ENCODE peak calls at places on chromosomes 13 and 19, in ten cellular contexts. U is left ventricle myocardium inferior, Y is mammary epithelial cell, G is mesenchymal stem cell, O is SK-N-SH, K is tibial artery, W is cardiac muscle cell, M is esophagus squamous epithelium, D is heart left ventricle, S is tibial nerve. B is an unnamed sample. For H3K36me3 and H3K27me3, the result is how much of the 10 kb centered on the place peaks cover.

GRCh38 chr19:47438793-47439220 is 19.5 kb upstream of the MEIS3 start:
- DNase-seq in U (no peak), Y (no peak), G (no peak), O (no peak), K (no peak), W (no peak), M (no peak), D (no peak), S (no peak), B (no peak)

GRCh38 chr19:5057860-5058259 is 88.9 kb downstream of the KDM4B start:
- DNase-seq in U (no peak), Y (peak), G (no peak), O (peak), K (no peak), W (peak), M (no peak), D (no peak), S (no peak), B (peak)

GRCh38 chr13:63481334-63481733 is 2065.7 kb upstream of the PCDH20 start:
- DNase-seq in U (no peak), Y (no peak), G (peak), O (peak), K (no peak), W (no peak), M (no peak), D (no peak), S (no peak), B (no peak)

GRCh38 chr19:4744451-4745170 is 21.0 kb upstream of the DPP9 start:
- DNase-seq in U (no peak), Y (peak), G (peak), O (no peak), K (no peak), W (no peak), M (no peak), D (peak), S (no peak), B (no peak)

GRCh38 chr19:16351133-16351809 is 26.6 kb downstream of the KLF2 start:
- DNase-seq in U (no peak), Y (no peak), G (peak), O (no peak), K (no peak), W (no peak), M (no peak), D (no peak), S (no peak), B (peak)

GRCh38 chr13:99281811-99282263 is 23.7 kb upstream of the GPR18 start:
- DNase-seq in U (peak), Y (no peak), G (no peak), O (no peak), K (peak), W (no peak), M (no peak), D (peak), S (peak), B (no peak)

GRCh38 chr19:6738726-6739389 is 622 bp upstream of the TRIP10 start:
- DNase-seq in U (peak), Y (peak), G (no peak), O (no peak), K (peak), W (peak), M (no peak), D (no peak), S (no peak), B (peak)

GRCh38 chr19:30029721-30030510 is 87.9 kb downstream of the URI1 start:
- DNase-seq in U (no peak), Y (peak), G (no peak), O (no peak), K (no peak), W (no peak), M (no peak), D (no peak), S (no peak), B (no peak)

GRCh38 chr13:41458187-41458938 is 1.0 kb downstream of the RGCC start:
- DNase-seq in U (peak), Y (peak), G (peak), O (peak), K (no peak), W (peak), M (peak), D (peak), S (no peak), B (peak)

GRCh38 chr19:35349614-35350521 is 2.2 kb downstream of the FFAR1 start:
- DNase-seq in U (no peak), Y (no peak), G (no peak), O (no peak), K (peak), W (no peak), M (no peak), D (no peak), S (no peak), B (peak)

GRCh38 chr19:17450264-17451075 is 2.0 kb upstream of the TMEM221 start:
- DNase-seq in U (no peak), Y (peak), G (no peak), O (no peak), K (no peak), W (no peak), M (no peak), D (no peak), S (no peak), B (no peak)

GRCh38 chr13:33188093-33188882 is 97.3 kb downstream of the STARD13 start:
- DNase-seq in U (no peak), Y (no peak), G (peak), O (no peak), K (no peak), W (no peak), M (no peak), D (no peak), S (no peak), B (no peak)

GRCh38 chr19:2594319-2594718 is 108.2 kb downstream of the GNG7 start:
- DNase-seq in U (no peak), Y (no peak), G (no peak), O (no peak), K (no peak), W (no peak), M (no peak), D (no peak), S (no peak), B (no peak)

GRCh38 chr13:113863511-113864302 is at the start of gene GAS6:
- DNase-seq in U (peak), Y (peak), G (peak), O (peak), K (peak), W (peak), M (no peak), D (peak), S (no peak), B (peak)

GRCh38 chr13:83547043-83547442 is 335.2 kb downstream of the SLITRK1 start:
- DNase-seq in U (no peak), Y (no peak), G (no peak), O (no peak), K (no peak), W (no peak), M (no peak), D (no peak), S (no peak), B (peak)

GRCh38 chr13:109917422-109917821 is 131.0 kb upstream of the IRS2 start:
- DNase-seq in U (no peak), Y (no peak), G (no peak), O (no peak), K (no peak), W (no peak), M (no peak), D (no peak), S (no peak), B (no peak)

GRCh38 chr13:79508224-79508961 is 27.4 kb downstream of the NDFIP2 start:
- DNase-seq in U (no peak), Y (no peak), G (no peak), O (no peak), K (no peak), W (no peak), M (no peak), D (no peak), S (no peak), B (no peak)

GRCh38 chr19:3783660-3784584 is 2.3 kb downstream of the MATK start:
- DNase-seq in U (no peak), Y (no peak), G (no peak), O (peak), K (no peak), W (no peak), M (no peak), D (no peak), S (no peak), B (peak)

GRCh38 chr13:63773476-63773875 is 2357.8 kb upstream of the PCDH20 start:
- DNase-seq in U (no peak), Y (no peak), G (no peak), O (no peak), K (no peak), W (no peak), M (no peak), D (no peak), S (no peak), B (no peak)

GRCh38 chr19:5850743-5851293 is 431 bp downstream of the FUT3 start:
- DNase-seq in U (no peak), Y (peak), G (peak), O (peak), K (no peak), W (no peak), M (no peak), D (no peak), S (no peak), B (no peak)

GRCh38 chr13:94162289-94162688 is 317.2 kb downstream of the DCT start:
- DNase-seq in U (peak), Y (no peak), G (no peak), O (no peak), K (no peak), W (no peak), M (no peak), D (no peak), S (no peak), B (no peak)

GRCh38 chr19:14686411-14686810 is 3.4 kb upstream of the ZNF333 start:
- DNase-seq in U (no peak), Y (peak), G (peak), O (no peak), K (no peak), W (peak), M (no peak), D (no peak), S (no peak), B (no peak)

GRCh38 chr13:113776231-113777125 is 17.5 kb downstream of the TMEM255B start:
- DNase-seq in U (no peak), Y (no peak), G (no peak), O (no peak), K (no peak), W (no peak), M (no peak), D (no peak), S (no peak), B (peak)

GRCh38 chr13:76331948-76332712 is 554.1 kb downstream of the KCTD12 start:
- DNase-seq in U (no peak), Y (no peak), G (peak), O (no peak), K (no peak), W (no peak), M (no peak), D (no peak), S (no peak), B (no peak)

DNA sequence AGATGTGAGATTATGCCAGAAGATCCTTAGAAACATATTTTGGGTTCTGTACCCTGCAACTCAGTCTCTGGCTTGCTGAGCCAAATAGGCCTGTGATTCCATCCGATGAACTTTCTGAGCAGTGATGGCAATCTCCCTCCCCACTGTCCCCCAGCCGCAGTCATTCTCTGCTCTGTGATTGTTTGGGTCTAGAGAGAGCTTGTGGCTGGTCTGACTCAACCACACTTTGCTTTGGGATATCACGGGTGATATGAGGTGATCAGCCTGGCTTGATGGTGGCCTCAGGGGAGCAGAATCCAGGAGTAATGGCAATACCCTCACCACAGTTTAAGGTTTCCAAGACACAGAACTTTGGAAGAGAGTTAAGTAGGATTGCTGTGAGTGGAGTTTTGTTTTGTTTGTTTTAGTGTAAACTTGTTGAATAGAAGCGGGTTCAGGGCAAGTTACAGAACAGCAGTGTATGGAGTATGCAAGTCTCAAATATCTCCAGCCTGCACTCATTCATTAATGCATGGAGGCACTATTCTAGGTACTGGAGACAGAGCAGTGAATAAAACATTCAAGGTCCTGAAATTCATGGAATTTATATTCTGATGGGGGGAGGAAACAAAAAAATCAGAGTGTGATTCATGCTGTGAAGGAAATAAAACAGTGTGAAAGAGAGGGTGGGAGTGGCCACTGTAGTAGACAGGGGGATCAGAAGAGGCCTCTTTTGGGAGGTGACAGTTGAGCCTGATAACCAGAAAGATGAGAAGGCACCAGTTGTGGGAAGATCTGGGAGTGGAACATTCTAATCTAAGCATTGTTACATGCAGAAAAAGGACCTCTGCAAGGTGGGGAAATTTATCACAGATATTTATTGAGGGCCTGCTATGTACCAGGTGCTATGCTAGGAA is 5.4 kb downstream of the SAMD4B start:
- DNase-seq in U (no peak), Y (no peak), G (peak), O (no peak), K (no peak), W (no peak), M (no peak), D (no peak), S (no peak), B (no peak)
- H3K36me3 ChIP-seq in U (under half), Y (under half), G (under half), O (under half), K (under half), W (under half), M (under half), D (half or more), S (under half), B (under half)

GRCh38 chr13:40129467-40129866 is 474.0 kb downstream of the COG6 start:
- DNase-seq in U (no peak), Y (no peak), G (no peak), O (no peak), K (no peak), W (no peak), M (no peak), D (no peak), S (no peak), B (no peak)

GRCh38 chr13:40127925-40128324 is 472.5 kb downstream of the COG6 start:
- DNase-seq in U (no peak), Y (no peak), G (no peak), O (no peak), K (no peak), W (no peak), M (no peak), D (no peak), S (no peak), B (no peak)

GRCh38 chr13:40126301-40127085 is 471.0 kb downstream of the COG6 start:
- DNase-seq in U (no peak), Y (no peak), G (no peak), O (no peak), K (no peak), W (no peak), M (no peak), D (no peak), S (no peak), B (no peak)

GRCh38 chr13:40125336-40125735 is 469.9 kb downstream of the COG6 start:
- DNase-seq in U (no peak), Y (no peak), G (no peak), O (no peak), K (no peak), W (no peak), M (no peak), D (no peak), S (no peak), B (no peak)

DNA sequence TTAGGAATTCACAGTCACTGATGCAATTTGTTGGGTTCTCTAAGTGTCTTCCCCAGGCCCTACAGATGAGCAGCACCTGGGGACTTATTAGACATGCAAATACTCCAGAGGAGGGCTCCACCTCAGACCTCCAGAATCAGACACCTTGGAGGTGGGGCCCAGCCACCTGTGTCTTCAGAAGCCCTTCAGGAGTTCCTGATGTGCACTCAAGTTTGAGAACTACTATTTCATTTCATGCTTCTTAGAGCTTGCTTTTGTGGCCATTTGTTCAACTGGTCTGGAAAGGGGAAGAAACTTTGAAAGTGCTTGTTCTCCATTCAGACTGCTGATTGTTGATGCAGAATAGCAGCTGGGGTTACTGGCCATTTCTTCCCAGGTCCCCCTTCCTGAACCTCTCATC is 472.0 kb downstream of the COG6 start:
- DNase-seq in U (no peak), Y (no peak), G (no peak), O (no peak), K (no peak), W (no peak), M (no peak), D (no peak), S (no peak), B (no peak)
- H3K4me3 ChIP-seq in U (no peak), Y (no peak), G (no peak), O (no peak), K (no peak), W (no peak), M (no peak), D (no peak), S (no peak), B (no peak)

GRCh38 chr19:19653597-19654147 is 9.8 kb downstream of the ATP13A1 start:
- DNase-seq in U (no peak), Y (no peak), G (no peak), O (peak), K (no peak), W (no peak), M (no peak), D (no peak), S (no peak), B (peak)

GRCh38 chr19:19655641-19656343 is 7.7 kb downstream of the ATP13A1 start:
- DNase-seq in U (no peak), Y (no peak), G (no peak), O (peak), K (no peak), W (no peak), M (no peak), D (no peak), S (no peak), B (peak)

GRCh38 chr19:19655051-19655594 is 8.4 kb downstream of the ATP13A1 start:
- DNase-seq in U (no peak), Y (no peak), G (no peak), O (peak), K (no peak), W (no peak), M (no peak), D (no peak), S (no peak), B (peak)

GRCh38 chr19:19652482-19653295 is 9.2 kb upstream of the GMIP start:
- DNase-seq in U (no peak), Y (peak), G (no peak), O (peak), K (no peak), W (no peak), M (no peak), D (no peak), S (no peak), B (peak)

DNA sequence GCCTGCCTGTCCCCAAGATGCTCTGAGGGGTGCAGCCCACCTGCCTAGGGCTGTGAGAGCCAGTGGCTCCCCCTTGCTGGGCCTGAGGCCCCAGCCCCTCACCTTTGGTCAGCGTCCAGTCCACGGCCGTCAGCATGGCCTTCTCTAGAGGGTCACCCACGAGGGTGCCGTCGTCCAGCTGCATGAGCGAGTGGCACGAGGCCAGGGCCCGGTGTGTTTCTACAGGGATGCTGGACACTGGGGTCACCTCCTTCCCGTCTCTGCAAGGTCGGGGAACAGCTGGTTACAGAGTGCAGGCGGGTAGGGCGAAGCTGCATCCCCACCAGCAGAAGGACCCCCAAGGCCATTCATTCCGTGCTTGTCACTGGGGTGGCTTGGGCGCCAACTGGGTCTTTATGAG is 9.0 kb downstream of the ATP13A1 start:
- DNase-seq in U (no peak), Y (no peak), G (no peak), O (no peak), K (no peak), W (no peak), M (no peak), D (no peak), S (no peak), B (no peak)
- H3K27me3 ChIP-seq in U (under half), Y (under half), G (under half), O (under half), K (under half), W (under half), M (under half), D (under half), S (under half), B (under half)

DNA sequence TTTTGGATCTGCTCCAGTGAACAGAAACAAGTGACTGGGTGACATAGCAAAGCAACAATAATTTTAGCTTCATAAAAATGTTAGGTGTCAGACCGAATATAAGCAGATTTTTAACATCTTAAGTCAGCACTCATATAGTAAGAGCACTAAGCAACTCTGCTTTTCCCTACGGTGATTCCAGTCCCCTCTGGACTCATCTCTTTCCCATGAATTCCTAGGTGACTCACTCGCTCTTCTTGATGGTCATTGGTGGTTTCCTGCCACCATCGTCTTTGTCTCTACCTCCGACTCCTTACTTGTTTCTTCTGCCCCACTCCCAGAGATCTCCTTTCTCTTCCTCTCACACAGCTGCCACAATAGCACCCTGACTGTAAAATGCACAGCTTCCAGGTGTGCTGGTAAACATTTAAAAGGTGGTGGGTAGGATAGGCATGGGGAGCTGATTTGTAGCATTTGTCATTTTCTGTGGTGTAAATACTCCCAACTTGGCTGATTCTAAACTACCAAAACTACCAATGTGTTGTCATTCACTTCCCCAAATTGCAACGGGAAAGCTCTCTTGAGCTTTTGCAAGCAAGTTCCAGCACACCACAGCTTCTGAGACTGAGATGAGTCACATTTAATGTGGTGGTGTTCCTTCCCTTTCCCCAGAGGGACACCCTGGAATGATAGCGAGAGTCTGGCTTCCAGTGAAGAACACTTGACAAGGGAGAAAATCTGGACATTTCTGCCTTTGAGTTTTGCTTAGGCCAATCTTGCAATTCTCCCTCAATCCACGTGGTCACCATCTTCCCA is 42.8 kb upstream of the CLDN10 start:
- DNase-seq in U (no peak), Y (peak), G (peak), O (no peak), K (no peak), W (no peak), M (no peak), D (no peak), S (no peak), B (no peak)
- H3K36me3 ChIP-seq in U (under half), Y (under half), G (under half), O (under half), K (under half), W (under half), M (under half), D (under half), S (under half), B (under half)

DNA sequence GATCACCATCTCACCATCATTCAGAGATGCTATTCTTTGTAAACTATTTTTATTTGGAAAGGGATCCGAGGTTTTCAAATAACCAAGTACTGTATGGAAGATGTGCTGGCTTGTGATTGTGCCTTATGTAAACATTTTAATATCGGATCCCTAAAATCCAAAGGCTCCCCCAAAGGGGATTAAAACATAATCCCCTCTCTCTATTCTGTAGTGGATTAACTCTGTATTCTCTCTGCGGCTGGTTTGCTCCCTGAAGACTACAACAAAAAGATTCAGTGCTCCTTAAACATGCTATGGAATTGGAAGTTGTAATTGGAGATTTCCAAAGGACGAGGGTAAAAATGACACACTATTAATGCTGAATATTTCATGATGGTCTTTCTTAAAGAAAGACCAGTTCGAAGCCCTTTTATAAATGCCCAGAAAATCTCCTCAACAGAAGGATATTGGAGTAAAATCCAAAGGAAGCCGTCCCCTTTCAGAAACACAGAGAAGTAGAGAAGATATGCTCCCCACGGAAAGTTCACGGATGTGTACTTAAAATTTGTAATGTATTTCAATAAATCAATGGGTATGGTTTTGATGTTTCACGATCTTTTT is 6.6 kb downstream of the MAB21L1 start:
- DNase-seq in U (no peak), Y (no peak), G (no peak), O (no peak), K (no peak), W (no peak), M (no peak), D (no peak), S (no peak), B (no peak)
- H3K4me3 ChIP-seq in U (peak), Y (no peak), G (no peak), O (peak), K (peak), W (no peak), M (no peak), D (peak), S (peak), B (no peak)

B was measured in H7.